ENCODE peak calls at places on chromosomes 7 and 10, in eight cellular contexts. L is esophagus squamous epithelium, K is left ventricle myocardium inferior, S is psoas muscle, U is heart left ventricle, X is fibroblast of lung, V is astrocyte, A is breast epithelium. W is an unnamed sample.

GRCh38 chr10:88941026-88941425 is 11.5 kb downstream of the ACTA2 start:
- DNase-seq in V (no peak), A (no peak), L (no peak), S (no peak), X (no peak), K (no peak), U (no peak), W (no peak)

GRCh38 chr10:129924375-129925085 is 39.5 kb downstream of the EBF3 start:
- DNase-seq in K (no peak), A (peak; percentile 7), S (no peak), U (no peak), L (no peak), X (no peak), V (no peak), W (no peak)

GRCh38 chr7:69250958-69251357 is 347.3 kb upstream of the AUTS2 start:
- DNase-seq in S (no peak), U (no peak), A (no peak), X (no peak), K (no peak), L (no peak), V (no peak), W (no peak)

GRCh38 chr10:3074145-3074665 is 6.9 kb downstream of the PFKP start:
- DNase-seq in V (peak; percentile 53), S (no peak), A (no peak), U (no peak), K (no peak), L (no peak), X (no peak), W (no peak)

GRCh38 chr10:42836771-42837468 is 54.3 kb downstream of the BMS1 start:
- DNase-seq in U (no peak), S (no peak), K (no peak), X (peak; percentile 27), L (no peak), V (peak; percentile 18), A (no peak), W (no peak)

GRCh38 chr10:52566471-52567246 is 205.9 kb downstream of the MBL2 start:
- DNase-seq in U (no peak), A (no peak), S (no peak), X (peak; percentile 83), K (no peak), L (no peak), V (peak; percentile 14), W (no peak)

GRCh38 chr10:77877461-77878344 is 48.9 kb downstream of the DLG5 start:
- DNase-seq in S (peak; percentile 64), A (no peak), X (peak; percentile 76), V (peak; percentile 59), L (no peak), U (peak; percentile 36), K (peak; percentile 28), W (no peak)

GRCh38 chr7:99551329-99551728 is 585 bp downstream of the FAM200A start:
- DNase-seq in A (no peak), X (no peak), V (no peak), S (no peak), L (no peak), U (no peak), K (no peak), W (no peak)

GRCh38 chr7:81574723-81575326 is 195.0 kb downstream of the HGF start:
- DNase-seq in V (peak; percentile 90), U (no peak), A (no peak), X (peak; percentile 43), S (no peak), K (no peak), L (no peak), W (no peak)

GRCh38 chr7:81577642-81578349 is 192.1 kb downstream of the HGF start:
- DNase-seq in L (no peak), A (no peak), X (peak; percentile 13), K (no peak), U (no peak), V (no peak), S (no peak), W (no peak)

DNA sequence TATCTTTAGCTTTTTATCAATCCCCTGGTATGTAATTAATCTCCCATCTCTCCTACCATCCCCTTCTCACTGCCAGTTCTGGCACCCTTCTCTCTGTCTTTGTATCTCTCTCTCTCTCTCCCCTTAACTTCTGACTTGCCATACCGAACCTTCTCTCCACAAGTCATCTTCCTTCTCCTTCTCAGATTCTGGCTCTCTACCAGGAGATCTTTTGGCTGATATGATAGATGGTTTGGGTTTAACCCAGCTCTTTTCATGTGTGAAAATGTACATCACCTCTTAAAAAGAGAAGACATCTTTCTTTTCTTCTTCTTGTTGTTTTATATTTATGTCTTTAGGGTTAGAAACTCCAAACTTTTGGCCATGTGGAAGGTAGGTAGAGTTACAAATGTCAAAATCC is 196.7 kb downstream of the HGF start:
- DNase-seq in U (no peak), A (no peak), V (peak; percentile 39), S (no peak), X (no peak), L (no peak), K (no peak), W (no peak)
- TF ChIP-seq CTCF in U (no peak), A (no peak), V (no peak), S (no peak), X (no peak), L (no peak), K (no peak), W (no peak)

DNA sequence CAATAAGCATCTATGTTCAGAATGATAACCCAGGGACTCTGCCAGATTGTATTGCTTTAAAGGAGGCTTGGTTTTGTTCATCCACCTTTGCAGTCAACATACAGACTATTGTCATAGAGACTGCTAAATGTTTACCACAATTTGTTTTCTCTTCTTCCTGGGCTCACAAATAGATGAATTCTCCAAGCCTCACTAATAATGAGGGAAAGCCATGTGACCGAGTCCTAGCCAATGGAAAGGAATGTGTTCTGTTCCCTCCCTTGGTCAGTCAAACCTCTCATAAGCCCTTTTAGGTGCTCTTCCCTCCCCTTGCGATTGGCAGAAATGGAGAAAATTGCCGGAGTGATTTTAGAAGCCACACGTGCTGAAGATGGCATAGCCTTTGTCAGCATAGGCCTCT is 136.9 kb downstream of the RTKN2 start:
- DNase-seq in V (no peak), S (no peak), A (no peak), L (no peak), U (no peak), X (no peak), K (no peak), W (no peak)
- H3K4me3 ChIP-seq in V (no peak overlapping the region), S (no peak overlapping the region), A (no peak overlapping the region), L (no peak overlapping the region), U (no peak overlapping the region), X (no peak overlapping the region), K (no peak overlapping the region), W (no peak overlapping the region)

GRCh38 chr10:112374724-112375541 is 1.0 kb downstream of the ACSL5 start:
- DNase-seq in A (no peak), S (no peak), L (no peak), V (no peak), U (no peak), K (no peak), X (no peak), W (peak; percentile 68)
- H3K27ac ChIP-seq in A (peak overlapping the region; percentile 78), S (peak overlapping the region; percentile 63), L (peak overlapping the region; percentile 81), V (no peak overlapping the region), U (peak overlapping the region; percentile 80), K (peak overlapping the region; percentile 83), X (no peak overlapping the region), W (peak overlapping the region; percentile 75)

GRCh38 chr7:82805527-82805960 is 357.1 kb downstream of the PCLO start:
- DNase-seq in S (no peak), V (peak; percentile 94), L (no peak), A (no peak), X (peak; percentile 88), K (no peak), U (no peak), W (no peak)

GRCh38 chr7:82816272-82816671 is 346.4 kb downstream of the PCLO start:
- DNase-seq in X (no peak), U (no peak), L (no peak), K (no peak), S (no peak), V (no peak), A (no peak), W (no peak)

GRCh38 chr7:82808633-82809032 is 354.1 kb downstream of the PCLO start:
- DNase-seq in K (no peak), X (no peak), A (no peak), V (no peak), S (no peak), L (no peak), U (no peak), W (no peak)

DNA sequence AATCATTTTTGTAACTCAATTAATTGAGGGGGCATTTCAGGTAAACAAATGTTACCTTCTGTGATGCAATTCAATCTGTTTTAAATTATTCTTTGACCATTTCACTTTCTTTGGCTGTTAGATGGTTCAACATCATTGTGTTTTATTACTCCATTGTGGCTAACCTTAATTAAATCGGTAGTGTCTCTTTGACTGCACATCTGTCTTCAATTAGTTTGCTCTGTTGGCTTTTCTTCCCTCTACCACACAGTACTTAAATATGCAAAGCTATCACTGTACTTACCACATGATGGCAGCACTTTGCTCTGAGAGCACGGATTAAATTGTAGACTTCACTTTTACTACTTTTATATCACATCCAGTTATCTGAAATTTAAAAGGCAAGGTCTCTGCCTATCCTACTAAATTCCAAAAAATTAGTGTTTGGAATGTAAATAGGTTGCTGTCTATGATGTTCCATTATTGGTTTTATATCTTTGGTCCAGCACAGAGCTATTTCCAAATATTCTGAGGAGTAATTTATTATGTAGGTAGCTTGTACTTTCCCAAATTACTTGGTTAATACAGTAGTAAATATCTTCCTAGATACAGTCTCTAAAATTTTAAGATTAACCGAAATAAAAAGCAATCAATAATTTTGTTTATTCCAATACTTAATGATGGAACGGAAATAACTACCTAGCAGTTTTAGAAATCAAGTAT is 352.0 kb downstream of the PCLO start:
- DNase-seq in A (no peak), V (peak; percentile 80), K (no peak), U (no peak), S (no peak), L (no peak), X (peak; percentile 85), W (no peak)
- TF ChIP-seq CTCF in A (no peak), V (peak; percentile 86), K (peak; percentile 69), U (peak; percentile 41), S (peak; percentile 31), L (no peak), X (peak; percentile 62), W (peak; percentile 25)

DNA sequence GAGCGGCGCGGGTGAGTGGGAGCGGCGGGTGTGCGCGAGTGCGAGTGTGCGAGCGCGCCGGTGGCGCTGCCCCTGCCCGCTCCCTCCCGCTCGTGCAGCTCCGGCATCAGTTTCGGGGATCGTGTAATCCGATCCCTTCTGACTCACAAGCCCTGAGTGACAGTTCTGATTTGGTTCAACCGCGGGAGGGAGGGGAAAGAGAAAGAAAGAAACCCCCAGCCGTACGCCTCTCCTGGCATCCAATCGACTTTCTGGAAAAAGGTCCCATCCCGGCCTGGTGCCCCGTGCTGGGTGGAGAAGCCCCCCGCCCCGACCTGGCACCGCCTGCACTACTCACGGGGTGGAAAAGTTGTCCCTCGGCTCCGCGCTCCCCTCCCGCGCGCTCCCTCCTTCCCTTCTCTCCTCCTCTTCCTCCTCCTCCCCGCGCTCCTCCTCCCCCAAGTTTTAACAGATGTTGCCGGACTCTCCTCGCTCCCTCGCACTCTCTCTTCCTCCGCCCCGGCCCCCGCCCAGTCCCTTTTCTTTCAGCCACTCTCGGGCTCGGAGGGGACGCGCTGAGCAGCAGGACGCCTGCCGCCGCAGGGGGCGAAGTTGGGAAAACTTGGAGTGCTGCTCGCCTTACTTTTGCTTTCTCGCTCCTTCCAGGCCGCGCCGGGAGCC is at the start of gene GLI3:
- DNase-seq in V (peak; percentile 91), S (peak; percentile 88), X (peak; percentile 96), K (peak; percentile 88), L (no peak), U (peak; percentile 88), A (peak; percentile 85), W (peak; percentile 92)
- H3K4me3 ChIP-seq in V (peak within 1 kb of the TSS; percentile 86), S (peak within 1 kb of the TSS; percentile 69), X (peak within 1 kb of the TSS; percentile 78), K (peak within 1 kb of the TSS; percentile 91), L (peak within 1 kb of the TSS; percentile 79), U (peak within 1 kb of the TSS; percentile 82), A (peak within 1 kb of the TSS; percentile 97), W (peak within 1 kb of the TSS; percentile 75)